ENCODE peak calls at places on chromosomes 11 and 22, in four cellular contexts. One of them, this sample, is unnamed.

GRCh38 chr22:50456026-50456425 is 18.8 kb downstream of the SBF1 start:
- DNase-seq in stimulated activated CD4-positive, alpha-beta T cell treated with anti-CD3 and anti-CD28 coated beads, TNF-alpha, amount 100 ng/mL, for 24 hours: no peak
- DNase-seq in heart right ventricle: no peak
- DNase-seq in NCI-H460: no peak
- DNase-seq in this sample: no peak

GRCh38 chr11:111795333-111795985 is 29.3 kb upstream of the PPP2R1B start:
- DNase-seq in NCI-H460: no peak
- DNase-seq in heart right ventricle: no peak
- DNase-seq in stimulated activated CD4-positive, alpha-beta T cell treated with anti-CD3 and anti-CD28 coated beads, TNF-alpha, amount 100 ng/mL, for 24 hours: no peak
- DNase-seq in this sample: no peak

GRCh38 chr11:103532133-103532788 is 423.0 kb downstream of the DYNC2H1 start:
- DNase-seq in stimulated activated CD4-positive, alpha-beta T cell treated with anti-CD3 and anti-CD28 coated beads, TNF-alpha, amount 100 ng/mL, for 24 hours: no peak
- DNase-seq in heart right ventricle: no peak
- DNase-seq in NCI-H460: no peak
- DNase-seq in this sample: peak

GRCh38 chr11:115616941-115617340 is 112.7 kb upstream of the CADM1 start:
- DNase-seq in NCI-H460: no peak
- DNase-seq in stimulated activated CD4-positive, alpha-beta T cell treated with anti-CD3 and anti-CD28 coated beads, TNF-alpha, amount 100 ng/mL, for 24 hours: no peak
- DNase-seq in heart right ventricle: peak
- DNase-seq in this sample: no peak

GRCh38 chr11:1639102-1639620 is 9.6 kb downstream of the KRTAP5-5 start:
- DNase-seq in stimulated activated CD4-positive, alpha-beta T cell treated with anti-CD3 and anti-CD28 coated beads, TNF-alpha, amount 100 ng/mL, for 24 hours: no peak
- DNase-seq in NCI-H460: no peak
- DNase-seq in heart right ventricle: peak
- DNase-seq in this sample: no peak

GRCh38 chr11:2304156-2305139 is 2.6 kb downstream of the TSPAN32 start:
- DNase-seq in heart right ventricle: no peak
- DNase-seq in NCI-H460: no peak
- DNase-seq in stimulated activated CD4-positive, alpha-beta T cell treated with anti-CD3 and anti-CD28 coated beads, TNF-alpha, amount 100 ng/mL, for 24 hours: no peak
- DNase-seq in this sample: no peak

GRCh38 chr11:71998649-71999310 is at the start of gene IL18BP:
- DNase-seq in heart right ventricle: peak
- DNase-seq in stimulated activated CD4-positive, alpha-beta T cell treated with anti-CD3 and anti-CD28 coated beads, TNF-alpha, amount 100 ng/mL, for 24 hours: no peak
- DNase-seq in NCI-H460: no peak
- DNase-seq in this sample: no peak

GRCh38 chr11:111299111-111300026 is 1.0 kb downstream of the POU2AF3 start:
- DNase-seq in NCI-H460: peak
- DNase-seq in heart right ventricle: peak
- DNase-seq in stimulated activated CD4-positive, alpha-beta T cell treated with anti-CD3 and anti-CD28 coated beads, TNF-alpha, amount 100 ng/mL, for 24 hours: no peak
- DNase-seq in this sample: peak

GRCh38 chr11:128579790-128580504 is 7.4 kb downstream of the ETS1 start:
- DNase-seq in stimulated activated CD4-positive, alpha-beta T cell treated with anti-CD3 and anti-CD28 coated beads, TNF-alpha, amount 100 ng/mL, for 24 hours: no peak
- DNase-seq in heart right ventricle: no peak
- DNase-seq in NCI-H460: no peak
- DNase-seq in this sample: no peak

GRCh38 chr22:47143249-47143938 is 380.9 kb downstream of the TBC1D22A start:
- DNase-seq in stimulated activated CD4-positive, alpha-beta T cell treated with anti-CD3 and anti-CD28 coated beads, TNF-alpha, amount 100 ng/mL, for 24 hours: no peak
- DNase-seq in heart right ventricle: no peak
- DNase-seq in NCI-H460: no peak
- DNase-seq in this sample: no peak

GRCh38 chr11:115500547-115501503 is 3.4 kb downstream of the CADM1 start:
- DNase-seq in heart right ventricle: no peak
- DNase-seq in stimulated activated CD4-positive, alpha-beta T cell treated with anti-CD3 and anti-CD28 coated beads, TNF-alpha, amount 100 ng/mL, for 24 hours: no peak
- DNase-seq in NCI-H460: no peak
- DNase-seq in this sample: no peak

GRCh38 chr11:73808052-73808451 is 20.4 kb downstream of the MRPL48 start:
- DNase-seq in heart right ventricle: no peak
- DNase-seq in NCI-H460: no peak
- DNase-seq in stimulated activated CD4-positive, alpha-beta T cell treated with anti-CD3 and anti-CD28 coated beads, TNF-alpha, amount 100 ng/mL, for 24 hours: no peak
- DNase-seq in this sample: no peak

GRCh38 chr22:29520851-29521250 is 32.7 kb downstream of the THOC5 start:
- DNase-seq in stimulated activated CD4-positive, alpha-beta T cell treated with anti-CD3 and anti-CD28 coated beads, TNF-alpha, amount 100 ng/mL, for 24 hours: no peak
- DNase-seq in heart right ventricle: no peak
- DNase-seq in NCI-H460: peak
- DNase-seq in this sample: no peak

This sample was measured in cardiac muscle cell.